ENCODE peak calls at places on chromosomes 3 and 15, in eight cellular contexts. F is choroid plexus epithelial cell, U is HEK293T, Z is A172, Q is amniotic stem cell, S is AG09319, D is fibroblast of pulmonary artery, A is left cardiac atrium. W is an unnamed sample.

GRCh38 chr3:56190906-56191305 is 277.4 kb downstream of the ERC2 start:
- DNase-seq in S (no peak), A (no peak), D (no peak), Q (no peak), U (no peak), Z (no peak), F (no peak), W (no peak)

GRCh38 chr3:157700405-157700804 is 197.2 kb upstream of the VEPH1 start:
- DNase-seq in Q (no peak), S (no peak), U (peak; percentile 20), Z (no peak), A (no peak), F (peak; percentile 10), D (peak; percentile 7), W (no peak)

GRCh38 chr15:94004697-94005096 is 226.7 kb upstream of the MCTP2 start:
- DNase-seq in F (no peak), U (no peak), D (no peak), S (no peak), A (peak; percentile 36), Q (no peak), Z (no peak), W (no peak)

GRCh38 chr15:67914537-67915373 is 74.9 kb upstream of the RNU6-1 start:
- DNase-seq in D (peak; percentile 47), S (no peak), U (no peak), Z (no peak), F (peak; percentile 85), Q (no peak), A (peak; percentile 57), W (no peak)

GRCh38 chr15:39819449-39820016 is 36.9 kb upstream of the FSIP1 start:
- DNase-seq in A (no peak), S (no peak), Z (no peak), Q (no peak), D (no peak), U (no peak), F (no peak), W (no peak)

GRCh38 chr3:32401541-32402052 is 9.9 kb downstream of the CMTM7 start:
- DNase-seq in S (no peak), A (peak; percentile 84), D (peak; percentile 87), Z (peak; percentile 78), U (peak; percentile 32), Q (peak; percentile 41), F (peak; percentile 64), W (no peak)

GRCh38 chr3:172102123-172102882 is 62.9 kb downstream of the FNDC3B start:
- DNase-seq in S (no peak), A (no peak), U (no peak), Z (no peak), D (no peak), F (no peak), Q (no peak), W (no peak)

GRCh38 chr3:50617096-50617791 is at the start of gene MAPKAPK3:
- DNase-seq in Q (no peak), F (no peak), D (no peak), A (no peak), Z (no peak), U (no peak), S (no peak), W (no peak)

GRCh38 chr15:98684441-98684840 is 36.1 kb downstream of the IGF1R start:
- DNase-seq in U (no peak), Z (no peak), Q (no peak), A (no peak), D (peak; percentile 63), F (peak; percentile 78), S (peak; percentile 74), W (no peak)

W was measured in NCI-H1694.